ENCODE peak calls at places on chromosomes 11 and 22, in eight cellular contexts. One of them, this sample, is unnamed.

GRCh38 chr11:62423012-62423411 is 4.2 kb downstream of the SCGB1A1 start:
- DNase-seq in CD4-positive, CD25-positive, alpha-beta regulatory T cell: no peak
- DNase-seq in effector memory CD4-positive, alpha-beta T cell: no peak
- DNase-seq in AG04450: no peak
- DNase-seq in HFF-Myc: no peak
- DNase-seq in fibroblast of mammary gland: no peak
- DNase-seq in fibroblast of villous mesenchyme: no peak
- DNase-seq in choroid plexus epithelial cell: no peak
- DNase-seq in this sample: no peak

GRCh38 chr11:86278226-86278625 is 23.8 kb upstream of the HIKESHI start:
- DNase-seq in CD4-positive, CD25-positive, alpha-beta regulatory T cell: no peak
- DNase-seq in effector memory CD4-positive, alpha-beta T cell: no peak
- DNase-seq in AG04450: no peak
- DNase-seq in HFF-Myc: no peak
- DNase-seq in fibroblast of mammary gland: no peak
- DNase-seq in fibroblast of villous mesenchyme: peak; percentile 80
- DNase-seq in choroid plexus epithelial cell: peak; percentile 33
- DNase-seq in this sample: no peak

GRCh38 chr11:116930177-116930576 is 92.8 kb upstream of the APOA1 start:
- DNase-seq in CD4-positive, CD25-positive, alpha-beta regulatory T cell: no peak
- DNase-seq in effector memory CD4-positive, alpha-beta T cell: no peak
- DNase-seq in AG04450: no peak
- DNase-seq in HFF-Myc: no peak
- DNase-seq in fibroblast of mammary gland: peak; percentile 32
- DNase-seq in fibroblast of villous mesenchyme: peak; percentile 56
- DNase-seq in choroid plexus epithelial cell: peak; percentile 70
- DNase-seq in this sample: no peak

GRCh38 chr11:61753672-61754071 is 1.2 kb downstream of the MYRF start:
- DNase-seq in CD4-positive, CD25-positive, alpha-beta regulatory T cell: no peak
- DNase-seq in effector memory CD4-positive, alpha-beta T cell: no peak
- DNase-seq in AG04450: no peak
- DNase-seq in HFF-Myc: no peak
- DNase-seq in fibroblast of mammary gland: no peak
- DNase-seq in fibroblast of villous mesenchyme: no peak
- DNase-seq in choroid plexus epithelial cell: no peak
- DNase-seq in this sample: no peak

GRCh38 chr22:41365425-41365824 is 16.3 kb upstream of the TEF start:
- DNase-seq in CD4-positive, CD25-positive, alpha-beta regulatory T cell: no peak
- DNase-seq in effector memory CD4-positive, alpha-beta T cell: no peak
- DNase-seq in AG04450: no peak
- DNase-seq in HFF-Myc: no peak
- DNase-seq in fibroblast of mammary gland: no peak
- DNase-seq in fibroblast of villous mesenchyme: no peak
- DNase-seq in choroid plexus epithelial cell: no peak
- DNase-seq in this sample: no peak

GRCh38 chr11:62069961-62070919 is 53.6 kb upstream of the INCENP start:
- DNase-seq in CD4-positive, CD25-positive, alpha-beta regulatory T cell: no peak
- DNase-seq in effector memory CD4-positive, alpha-beta T cell: no peak
- DNase-seq in AG04450: no peak
- DNase-seq in HFF-Myc: no peak
- DNase-seq in fibroblast of mammary gland: peak; percentile 37
- DNase-seq in fibroblast of villous mesenchyme: no peak
- DNase-seq in choroid plexus epithelial cell: peak; percentile 17
- DNase-seq in this sample: no peak

GRCh38 chr11:48669146-48669545 is 180.6 kb downstream of the OR4A47 start:
- DNase-seq in CD4-positive, CD25-positive, alpha-beta regulatory T cell: no peak
- DNase-seq in effector memory CD4-positive, alpha-beta T cell: no peak
- DNase-seq in AG04450: no peak
- DNase-seq in HFF-Myc: no peak
- DNase-seq in fibroblast of mammary gland: no peak
- DNase-seq in fibroblast of villous mesenchyme: no peak
- DNase-seq in choroid plexus epithelial cell: no peak
- DNase-seq in this sample: no peak

GRCh38 chr11:12512826-12513395 is 135.5 kb downstream of the PARVA start:
- DNase-seq in CD4-positive, CD25-positive, alpha-beta regulatory T cell: no peak
- DNase-seq in effector memory CD4-positive, alpha-beta T cell: no peak
- DNase-seq in AG04450: no peak
- DNase-seq in HFF-Myc: no peak
- DNase-seq in fibroblast of mammary gland: no peak
- DNase-seq in fibroblast of villous mesenchyme: no peak
- DNase-seq in choroid plexus epithelial cell: no peak
- DNase-seq in this sample: no peak

GRCh38 chr11:76610871-76611475 is 59.6 kb downstream of the LRRC32 start:
- DNase-seq in CD4-positive, CD25-positive, alpha-beta regulatory T cell: no peak
- DNase-seq in effector memory CD4-positive, alpha-beta T cell: no peak
- DNase-seq in AG04450: no peak
- DNase-seq in HFF-Myc: no peak
- DNase-seq in fibroblast of mammary gland: no peak
- DNase-seq in fibroblast of villous mesenchyme: no peak
- DNase-seq in choroid plexus epithelial cell: no peak
- DNase-seq in this sample: no peak

GRCh38 chr11:62372871-62373270 is 35.6 kb downstream of the ASRGL1 start:
- DNase-seq in CD4-positive, CD25-positive, alpha-beta regulatory T cell: no peak
- DNase-seq in effector memory CD4-positive, alpha-beta T cell: no peak
- DNase-seq in AG04450: no peak
- DNase-seq in HFF-Myc: no peak
- DNase-seq in fibroblast of mammary gland: no peak
- DNase-seq in fibroblast of villous mesenchyme: no peak
- DNase-seq in choroid plexus epithelial cell: no peak
- DNase-seq in this sample: no peak

GRCh38 chr11:70255717-70256116 is 14.8 kb upstream of the PPFIA1 start:
- DNase-seq in CD4-positive, CD25-positive, alpha-beta regulatory T cell: no peak
- DNase-seq in effector memory CD4-positive, alpha-beta T cell: no peak
- DNase-seq in AG04450: no peak
- DNase-seq in HFF-Myc: no peak
- DNase-seq in fibroblast of mammary gland: no peak
- DNase-seq in fibroblast of villous mesenchyme: peak; percentile 16
- DNase-seq in choroid plexus epithelial cell: no peak
- DNase-seq in this sample: no peak

GRCh38 chr11:120985718-120986569 is 38.0 kb upstream of the TBCEL start:
- DNase-seq in CD4-positive, CD25-positive, alpha-beta regulatory T cell: peak; percentile 3
- DNase-seq in effector memory CD4-positive, alpha-beta T cell: no peak
- DNase-seq in AG04450: no peak
- DNase-seq in HFF-Myc: no peak
- DNase-seq in fibroblast of mammary gland: peak; percentile 18
- DNase-seq in fibroblast of villous mesenchyme: peak; percentile 53
- DNase-seq in choroid plexus epithelial cell: peak; percentile 45
- DNase-seq in this sample: peak; percentile 79

GRCh38 chr11:82864268-82864667 is 36.0 kb downstream of the PRCP start:
- DNase-seq in CD4-positive, CD25-positive, alpha-beta regulatory T cell: no peak
- DNase-seq in effector memory CD4-positive, alpha-beta T cell: no peak
- DNase-seq in AG04450: no peak
- DNase-seq in HFF-Myc: peak; percentile 44
- DNase-seq in fibroblast of mammary gland: peak; percentile 80
- DNase-seq in fibroblast of villous mesenchyme: peak; percentile 87
- DNase-seq in choroid plexus epithelial cell: peak; percentile 92
- DNase-seq in this sample: peak; percentile 54

GRCh38 chr22:37806409-37807338 is 1.1 kb upstream of the GCAT start:
- DNase-seq in CD4-positive, CD25-positive, alpha-beta regulatory T cell: no peak
- DNase-seq in effector memory CD4-positive, alpha-beta T cell: no peak
- DNase-seq in AG04450: no peak
- DNase-seq in HFF-Myc: no peak
- DNase-seq in fibroblast of mammary gland: peak; percentile 57
- DNase-seq in fibroblast of villous mesenchyme: peak; percentile 56
- DNase-seq in choroid plexus epithelial cell: peak; percentile 58
- DNase-seq in this sample: no peak

GRCh38 chr11:59559886-59560285 is 48.5 kb downstream of the OR4D9 start:
- DNase-seq in CD4-positive, CD25-positive, alpha-beta regulatory T cell: no peak
- DNase-seq in effector memory CD4-positive, alpha-beta T cell: no peak
- DNase-seq in AG04450: no peak
- DNase-seq in HFF-Myc: no peak
- DNase-seq in fibroblast of mammary gland: no peak
- DNase-seq in fibroblast of villous mesenchyme: no peak
- DNase-seq in choroid plexus epithelial cell: no peak
- DNase-seq in this sample: no peak

GRCh38 chr11:134372536-134372935 is 39.5 kb downstream of the B3GAT1 start:
- DNase-seq in CD4-positive, CD25-positive, alpha-beta regulatory T cell: no peak
- DNase-seq in effector memory CD4-positive, alpha-beta T cell: no peak
- DNase-seq in AG04450: no peak
- DNase-seq in HFF-Myc: no peak
- DNase-seq in fibroblast of mammary gland: no peak
- DNase-seq in fibroblast of villous mesenchyme: no peak
- DNase-seq in choroid plexus epithelial cell: no peak
- DNase-seq in this sample: no peak

GRCh38 chr11:76074178-76075112 is 131.9 kb downstream of the WNT11 start:
- DNase-seq in CD4-positive, CD25-positive, alpha-beta regulatory T cell: no peak
- DNase-seq in effector memory CD4-positive, alpha-beta T cell: no peak
- DNase-seq in AG04450: no peak
- DNase-seq in HFF-Myc: no peak
- DNase-seq in fibroblast of mammary gland: peak; percentile 55
- DNase-seq in fibroblast of villous mesenchyme: peak; percentile 17
- DNase-seq in choroid plexus epithelial cell: peak; percentile 41
- DNase-seq in this sample: no peak

GRCh38 chr22:37643225-37643847 is 3.9 kb downstream of the SH3BP1 start:
- DNase-seq in CD4-positive, CD25-positive, alpha-beta regulatory T cell: peak; percentile 74
- DNase-seq in effector memory CD4-positive, alpha-beta T cell: peak; percentile 69
- DNase-seq in AG04450: peak; percentile 11
- DNase-seq in HFF-Myc: peak; percentile 56
- DNase-seq in fibroblast of mammary gland: peak; percentile 65
- DNase-seq in fibroblast of villous mesenchyme: peak; percentile 75
- DNase-seq in choroid plexus epithelial cell: peak; percentile 74
- DNase-seq in this sample: peak; percentile 69

GRCh38 chr22:32985899-32986772 is 72.0 kb downstream of the SYN3 start:
- DNase-seq in CD4-positive, CD25-positive, alpha-beta regulatory T cell: no peak
- DNase-seq in effector memory CD4-positive, alpha-beta T cell: no peak
- DNase-seq in AG04450: peak; percentile 44
- DNase-seq in HFF-Myc: peak; percentile 55
- DNase-seq in fibroblast of mammary gland: peak; percentile 77
- DNase-seq in fibroblast of villous mesenchyme: peak; percentile 78
- DNase-seq in choroid plexus epithelial cell: peak; percentile 92
- DNase-seq in this sample: peak; percentile 79

GRCh38 chr11:132587716-132588115 is 944.6 kb downstream of the OPCML start:
- DNase-seq in CD4-positive, CD25-positive, alpha-beta regulatory T cell: no peak
- DNase-seq in effector memory CD4-positive, alpha-beta T cell: no peak
- DNase-seq in AG04450: no peak
- DNase-seq in HFF-Myc: no peak
- DNase-seq in fibroblast of mammary gland: no peak
- DNase-seq in fibroblast of villous mesenchyme: no peak
- DNase-seq in choroid plexus epithelial cell: no peak
- DNase-seq in this sample: no peak

GRCh38 chr22:26887456-26887855 is 230.1 kb downstream of the MIAT start:
- DNase-seq in CD4-positive, CD25-positive, alpha-beta regulatory T cell: no peak
- DNase-seq in effector memory CD4-positive, alpha-beta T cell: no peak
- DNase-seq in AG04450: peak; percentile 54
- DNase-seq in HFF-Myc: peak; percentile 80
- DNase-seq in fibroblast of mammary gland: peak; percentile 82
- DNase-seq in fibroblast of villous mesenchyme: peak; percentile 83
- DNase-seq in choroid plexus epithelial cell: peak; percentile 87
- DNase-seq in this sample: no peak

GRCh38 chr11:126601550-126602215 is 246.2 kb downstream of the ST3GAL4 start:
- DNase-seq in CD4-positive, CD25-positive, alpha-beta regulatory T cell: no peak
- DNase-seq in effector memory CD4-positive, alpha-beta T cell: no peak
- DNase-seq in AG04450: no peak
- DNase-seq in HFF-Myc: no peak
- DNase-seq in fibroblast of mammary gland: no peak
- DNase-seq in fibroblast of villous mesenchyme: no peak
- DNase-seq in choroid plexus epithelial cell: no peak
- DNase-seq in this sample: no peak
- H3K4me3 ChIP-seq in CD4-positive, CD25-positive, alpha-beta regulatory T cell: no peak overlapping the region
- H3K4me3 ChIP-seq in effector memory CD4-positive, alpha-beta T cell: no peak overlapping the region
- H3K4me3 ChIP-seq in AG04450: no peak overlapping the region
- H3K4me3 ChIP-seq in HFF-Myc: no peak overlapping the region
- H3K4me3 ChIP-seq in fibroblast of mammary gland: no peak overlapping the region
- H3K4me3 ChIP-seq in fibroblast of villous mesenchyme: no peak overlapping the region
- H3K4me3 ChIP-seq in choroid plexus epithelial cell: no peak overlapping the region
- H3K4me3 ChIP-seq in this sample: no peak overlapping the region

GRCh38 chr11:46285173-46285572 is 7.7 kb downstream of the CREB3L1 start:
- DNase-seq in CD4-positive, CD25-positive, alpha-beta regulatory T cell: no peak
- DNase-seq in effector memory CD4-positive, alpha-beta T cell: no peak
- DNase-seq in AG04450: no peak
- DNase-seq in HFF-Myc: no peak
- DNase-seq in fibroblast of mammary gland: peak; percentile 65
- DNase-seq in fibroblast of villous mesenchyme: no peak
- DNase-seq in choroid plexus epithelial cell: no peak
- DNase-seq in this sample: no peak
- H3K4me3 ChIP-seq in CD4-positive, CD25-positive, alpha-beta regulatory T cell: no peak overlapping the region
- H3K4me3 ChIP-seq in effector memory CD4-positive, alpha-beta T cell: no peak overlapping the region
- H3K4me3 ChIP-seq in AG04450: peak overlapping the region; percentile 33
- H3K4me3 ChIP-seq in HFF-Myc: no peak overlapping the region
- H3K4me3 ChIP-seq in fibroblast of mammary gland: no peak overlapping the region
- H3K4me3 ChIP-seq in fibroblast of villous mesenchyme: peak overlapping the region; percentile 23
- H3K4me3 ChIP-seq in choroid plexus epithelial cell: no peak overlapping the region
- H3K4me3 ChIP-seq in this sample: no peak overlapping the region

DNA sequence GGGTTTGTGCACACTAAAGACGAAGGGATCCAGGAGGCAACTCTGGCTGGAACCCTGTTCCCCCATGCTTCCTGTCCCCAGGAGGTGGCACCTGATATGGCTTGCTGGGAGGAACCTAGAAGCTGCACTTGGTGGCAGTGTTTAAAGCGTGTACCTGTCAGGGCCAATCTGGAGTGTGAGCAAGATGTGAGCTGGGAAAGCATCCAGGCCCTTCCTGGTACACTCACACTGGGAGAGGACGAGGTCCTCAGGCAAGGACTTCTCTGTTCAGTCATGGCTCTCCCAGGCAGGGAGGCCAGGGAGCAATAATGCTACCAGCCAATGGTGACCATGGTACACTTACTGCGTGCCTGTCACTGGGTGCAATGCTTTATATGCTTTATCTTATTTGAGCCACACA is 130.7 kb upstream of the NECTIN1 start:
- DNase-seq in CD4-positive, CD25-positive, alpha-beta regulatory T cell: no peak
- DNase-seq in effector memory CD4-positive, alpha-beta T cell: no peak
- DNase-seq in AG04450: no peak
- DNase-seq in HFF-Myc: no peak
- DNase-seq in fibroblast of mammary gland: no peak
- DNase-seq in fibroblast of villous mesenchyme: no peak
- DNase-seq in choroid plexus epithelial cell: no peak
- DNase-seq in this sample: no peak
- H3K4me3 ChIP-seq in CD4-positive, CD25-positive, alpha-beta regulatory T cell: no peak overlapping the region
- H3K4me3 ChIP-seq in effector memory CD4-positive, alpha-beta T cell: no peak overlapping the region
- H3K4me3 ChIP-seq in AG04450: no peak overlapping the region
- H3K4me3 ChIP-seq in HFF-Myc: no peak overlapping the region
- H3K4me3 ChIP-seq in fibroblast of mammary gland: no peak overlapping the region
- H3K4me3 ChIP-seq in fibroblast of villous mesenchyme: no peak overlapping the region
- H3K4me3 ChIP-seq in choroid plexus epithelial cell: no peak overlapping the region
- H3K4me3 ChIP-seq in this sample: no peak overlapping the region

DNA sequence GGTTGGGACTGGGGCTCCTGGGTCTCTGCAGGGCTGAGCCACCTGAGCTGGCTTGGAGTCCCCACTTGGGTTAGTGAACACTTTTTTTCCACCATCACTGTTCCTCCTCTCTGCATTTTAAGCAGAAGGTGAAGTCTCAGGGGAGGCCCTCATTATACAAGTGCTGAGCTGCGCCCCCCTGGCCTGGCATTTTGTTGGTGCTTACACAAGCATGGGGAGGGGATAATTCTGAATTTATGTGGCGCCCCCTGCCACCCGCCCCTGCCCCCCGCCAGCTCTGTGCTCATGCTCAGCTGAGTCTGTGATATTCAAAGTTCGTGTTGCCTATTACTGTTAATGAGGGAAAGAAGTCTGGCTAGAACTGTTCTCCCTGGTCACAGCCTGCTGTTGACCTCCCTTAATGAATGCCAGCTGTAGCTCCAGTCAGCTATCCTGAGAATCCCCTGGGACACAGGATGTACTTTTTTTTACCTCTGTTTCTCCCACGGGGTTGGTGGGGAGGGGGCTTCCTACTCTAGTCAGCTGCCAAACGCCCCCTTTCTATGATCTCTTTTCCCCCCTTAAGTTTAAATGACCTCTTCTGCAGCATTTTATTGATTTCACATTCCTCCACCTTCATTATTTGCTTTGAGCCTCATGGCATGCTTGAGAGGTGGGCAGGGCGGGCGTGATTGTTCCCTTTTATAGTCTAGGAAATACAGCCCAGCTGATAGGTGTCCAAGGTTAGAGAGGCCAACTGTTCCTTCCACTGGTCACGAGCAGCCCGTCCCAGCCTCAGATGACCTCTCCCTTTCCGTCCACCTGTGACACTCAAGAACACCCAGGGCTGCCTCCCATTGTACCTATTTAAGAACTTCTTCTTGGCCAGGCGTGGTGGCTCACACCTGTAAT is 12.2 kb downstream of the USP2 start:
- DNase-seq in CD4-positive, CD25-positive, alpha-beta regulatory T cell: no peak
- DNase-seq in effector memory CD4-positive, alpha-beta T cell: no peak
- DNase-seq in AG04450: no peak
- DNase-seq in HFF-Myc: no peak
- DNase-seq in fibroblast of mammary gland: peak; percentile 62
- DNase-seq in fibroblast of villous mesenchyme: peak; percentile 49
- DNase-seq in choroid plexus epithelial cell: no peak
- DNase-seq in this sample: no peak
- H3K4me3 ChIP-seq in CD4-positive, CD25-positive, alpha-beta regulatory T cell: no peak overlapping the region
- H3K4me3 ChIP-seq in effector memory CD4-positive, alpha-beta T cell: no peak overlapping the region
- H3K4me3 ChIP-seq in AG04450: no peak overlapping the region
- H3K4me3 ChIP-seq in HFF-Myc: no peak overlapping the region
- H3K4me3 ChIP-seq in fibroblast of mammary gland: no peak overlapping the region
- H3K4me3 ChIP-seq in fibroblast of villous mesenchyme: peak overlapping the region; percentile 1
- H3K4me3 ChIP-seq in choroid plexus epithelial cell: no peak overlapping the region
- H3K4me3 ChIP-seq in this sample: no peak overlapping the region

This sample was measured in Caco-2.